ENCODE peak calls at places on chromosomes 13 and 19, in six cellular contexts. J is EH, W is mesothelial cell of epicardium, K is T-helper 2 cell, Z is cardiac muscle cell, I is kidney glomerular epithelial cell. T is an unnamed sample.

GRCh38 chr13:80196756-80197155 is 144.2 kb downstream of the SPRY2 start:
- DNase-seq in K (no peak), Z (no peak), J (peak), I (no peak), W (no peak), T (no peak)

GRCh38 chr19:10419646-10420443 is 493 bp upstream of the PDE4A start:
- DNase-seq in J (peak), K (no peak), W (no peak), I (no peak), Z (peak), T (no peak)

GRCh38 chr19:29815231-29815630 is 3.4 kb downstream of the CCNE1 start:
- DNase-seq in Z (no peak), W (no peak), K (no peak), J (no peak), I (no peak), T (no peak)

GRCh38 chr13:63696055-63696454 is 2280.4 kb upstream of the PCDH20 start:
- DNase-seq in W (no peak), J (peak), Z (no peak), K (no peak), I (peak), T (no peak)

GRCh38 chr13:89937420-89937819 is 1410.1 kb upstream of the MIR17HG start:
- DNase-seq in J (no peak), K (no peak), Z (no peak), W (no peak), I (no peak), T (no peak)

GRCh38 chr13:34655554-34655953 is 286.5 kb upstream of the NBEA start:
- DNase-seq in Z (no peak), K (no peak), W (no peak), I (no peak), J (no peak), T (no peak)

GRCh38 chr13:82717249-82717648 is 1165.0 kb downstream of the SLITRK1 start:
- DNase-seq in K (no peak), W (no peak), I (peak), Z (peak), J (peak), T (peak)

GRCh38 chr13:94236132-94236531 is 243.3 kb downstream of the DCT start:
- DNase-seq in I (no peak), K (no peak), W (no peak), J (no peak), Z (no peak), T (no peak)

GRCh38 chr19:55212447-55212846 is 3.1 kb upstream of the PTPRH start:
- DNase-seq in W (no peak), J (no peak), Z (no peak), K (no peak), I (no peak), T (no peak)

GRCh38 chr13:49060698-49061387 is 85.1 kb downstream of the FNDC3A start:
- DNase-seq in I (no peak), J (peak), W (no peak), K (no peak), Z (peak), T (no peak)

GRCh38 chr19:34985249-34986022 is 14.7 kb upstream of the GRAMD1A start:
- DNase-seq in W (no peak), K (no peak), Z (peak), J (peak), I (no peak), T (no peak)

GRCh38 chr13:98508280-98509074 is 68.4 kb downstream of the STK24 start:
- DNase-seq in W (no peak), I (peak), J (peak), Z (peak), K (no peak), T (peak)

GRCh38 chr13:112061367-112062046 is 5.4 kb upstream of the SOX1 start:
- DNase-seq in K (no peak), J (no peak), Z (no peak), W (no peak), I (no peak), T (no peak)

GRCh38 chr13:110875243-110875642 is 39.6 kb downstream of the ANKRD10 start:
- DNase-seq in J (no peak), W (no peak), K (no peak), Z (no peak), I (no peak), T (no peak)

GRCh38 chr19:14517840-14518505 is at the start of gene DNAJB1:
- DNase-seq in J (peak), I (peak), K (no peak), Z (peak), W (peak), T (no peak)

GRCh38 chr19:51111606-51112005 is 3.4 kb upstream of the CTU1 start:
- DNase-seq in Z (no peak), W (no peak), J (no peak), I (no peak), K (no peak), T (no peak)

GRCh38 chr19:6238643-6239281 is 41.0 kb downstream of the MLLT1 start:
- DNase-seq in Z (peak), K (no peak), W (no peak), J (no peak), I (no peak), T (no peak)

GRCh38 chr13:91292630-91293221 is 54.8 kb upstream of the MIR17HG start:
- DNase-seq in Z (no peak), J (no peak), K (no peak), W (no peak), I (no peak), T (no peak)

GRCh38 chr13:73835138-73835721 is 299.0 kb downstream of the KLF12 start:
- DNase-seq in K (no peak), W (no peak), J (peak), Z (peak), I (peak), T (peak)

GRCh38 chr13:41352935-41353801 is 42.1 kb downstream of the NAA16 start:
- DNase-seq in Z (peak), J (peak), W (no peak), I (peak), K (no peak), T (peak)

GRCh38 chr19:32465176-32465575 is 59.6 kb downstream of the DPY19L3 start:
- DNase-seq in Z (no peak), J (no peak), I (no peak), W (no peak), K (no peak), T (no peak)

GRCh38 chr19:18875726-18876125 is 20.2 kb downstream of the CERS1 start:
- DNase-seq in Z (no peak), I (no peak), K (no peak), J (peak), W (no peak), T (no peak)